ENCODE peak calls at places on chromosome 13, in eight cellular contexts. One of them, this sample, is unnamed.

GRCh38 chr13:112968910-112969691 is at the start of gene MCF2L:
- DNase-seq in neuronal stem cell: peak; percentile 38
- DNase-seq in activated T-cell treated with anti-CD3 and anti-CD28 coated beads for 1 hour: peak; percentile 47
- DNase-seq in effector memory CD4-positive, alpha-beta T cell: peak; percentile 47
- DNase-seq in EL: peak; percentile 14
- DNase-seq in neural progenitor cell: peak; percentile 68
- DNase-seq in fibroblast of pulmonary artery: peak; percentile 54
- DNase-seq in sciatic nerve: peak; percentile 43
- DNase-seq in this sample: no peak

GRCh38 chr13:50672025-50672424 is 171.5 kb downstream of the DLEU7 start:
- DNase-seq in neuronal stem cell: no peak
- DNase-seq in activated T-cell treated with anti-CD3 and anti-CD28 coated beads for 1 hour: no peak
- DNase-seq in effector memory CD4-positive, alpha-beta T cell: no peak
- DNase-seq in EL: peak; percentile 38
- DNase-seq in neural progenitor cell: no peak
- DNase-seq in fibroblast of pulmonary artery: no peak
- DNase-seq in sciatic nerve: no peak
- DNase-seq in this sample: no peak

GRCh38 chr13:74675185-74675584 is 541.0 kb upstream of the KLF12 start:
- DNase-seq in neuronal stem cell: no peak
- DNase-seq in activated T-cell treated with anti-CD3 and anti-CD28 coated beads for 1 hour: no peak
- DNase-seq in effector memory CD4-positive, alpha-beta T cell: no peak
- DNase-seq in EL: peak; percentile 27
- DNase-seq in neural progenitor cell: no peak
- DNase-seq in fibroblast of pulmonary artery: peak; percentile 10
- DNase-seq in sciatic nerve: no peak
- DNase-seq in this sample: no peak

GRCh38 chr13:28181413-28181812 is 43.1 kb downstream of the PAN3 start:
- DNase-seq in neuronal stem cell: no peak
- DNase-seq in activated T-cell treated with anti-CD3 and anti-CD28 coated beads for 1 hour: no peak
- DNase-seq in effector memory CD4-positive, alpha-beta T cell: no peak
- DNase-seq in EL: peak; percentile 89
- DNase-seq in neural progenitor cell: no peak
- DNase-seq in fibroblast of pulmonary artery: peak; percentile 40
- DNase-seq in sciatic nerve: no peak
- DNase-seq in this sample: no peak

GRCh38 chr13:31134055-31134711 is 27.5 kb downstream of the HSPH1 start:
- DNase-seq in neuronal stem cell: no peak
- DNase-seq in activated T-cell treated with anti-CD3 and anti-CD28 coated beads for 1 hour: no peak
- DNase-seq in effector memory CD4-positive, alpha-beta T cell: no peak
- DNase-seq in EL: no peak
- DNase-seq in neural progenitor cell: no peak
- DNase-seq in fibroblast of pulmonary artery: no peak
- DNase-seq in sciatic nerve: no peak
- DNase-seq in this sample: no peak

GRCh38 chr13:68927387-68928026 is 1180.1 kb upstream of the ATXN8OS start:
- DNase-seq in neuronal stem cell: peak; percentile 54
- DNase-seq in activated T-cell treated with anti-CD3 and anti-CD28 coated beads for 1 hour: no peak
- DNase-seq in effector memory CD4-positive, alpha-beta T cell: no peak
- DNase-seq in EL: no peak
- DNase-seq in neural progenitor cell: peak; percentile 83
- DNase-seq in fibroblast of pulmonary artery: no peak
- DNase-seq in sciatic nerve: no peak
- DNase-seq in this sample: no peak

GRCh38 chr13:98729526-98730057 is 22.9 kb downstream of the SLC15A1 start:
- DNase-seq in neuronal stem cell: no peak
- DNase-seq in activated T-cell treated with anti-CD3 and anti-CD28 coated beads for 1 hour: no peak
- DNase-seq in effector memory CD4-positive, alpha-beta T cell: no peak
- DNase-seq in EL: no peak
- DNase-seq in neural progenitor cell: no peak
- DNase-seq in fibroblast of pulmonary artery: no peak
- DNase-seq in sciatic nerve: no peak
- DNase-seq in this sample: no peak

GRCh38 chr13:42883771-42884170 is 102.4 kb downstream of the FAM216B start:
- DNase-seq in neuronal stem cell: peak; percentile 6
- DNase-seq in activated T-cell treated with anti-CD3 and anti-CD28 coated beads for 1 hour: no peak
- DNase-seq in effector memory CD4-positive, alpha-beta T cell: no peak
- DNase-seq in EL: peak; percentile 65
- DNase-seq in neural progenitor cell: peak; percentile 32
- DNase-seq in fibroblast of pulmonary artery: peak; percentile 79
- DNase-seq in sciatic nerve: no peak
- DNase-seq in this sample: no peak

GRCh38 chr13:97726664-97727235 is 226.7 kb upstream of the IPO5 start:
- DNase-seq in neuronal stem cell: no peak
- DNase-seq in activated T-cell treated with anti-CD3 and anti-CD28 coated beads for 1 hour: no peak
- DNase-seq in effector memory CD4-positive, alpha-beta T cell: no peak
- DNase-seq in EL: no peak
- DNase-seq in neural progenitor cell: no peak
- DNase-seq in fibroblast of pulmonary artery: peak; percentile 94
- DNase-seq in sciatic nerve: no peak
- DNase-seq in this sample: no peak

GRCh38 chr13:78759704-78760103 is 100.7 kb upstream of the OBI1 start:
- DNase-seq in neuronal stem cell: no peak
- DNase-seq in activated T-cell treated with anti-CD3 and anti-CD28 coated beads for 1 hour: no peak
- DNase-seq in effector memory CD4-positive, alpha-beta T cell: no peak
- DNase-seq in EL: no peak
- DNase-seq in neural progenitor cell: no peak
- DNase-seq in fibroblast of pulmonary artery: no peak
- DNase-seq in sciatic nerve: no peak
- DNase-seq in this sample: no peak

GRCh38 chr13:23007430-23007829 is 173.3 kb upstream of the SGCG start:
- DNase-seq in neuronal stem cell: no peak
- DNase-seq in activated T-cell treated with anti-CD3 and anti-CD28 coated beads for 1 hour: no peak
- DNase-seq in effector memory CD4-positive, alpha-beta T cell: no peak
- DNase-seq in EL: no peak
- DNase-seq in neural progenitor cell: no peak
- DNase-seq in fibroblast of pulmonary artery: no peak
- DNase-seq in sciatic nerve: no peak
- DNase-seq in this sample: no peak

GRCh38 chr13:40190656-40191100 is 475.8 kb downstream of the FOXO1 start:
- DNase-seq in neuronal stem cell: peak; percentile 57
- DNase-seq in activated T-cell treated with anti-CD3 and anti-CD28 coated beads for 1 hour: peak; percentile 50
- DNase-seq in effector memory CD4-positive, alpha-beta T cell: peak; percentile 57
- DNase-seq in EL: peak; percentile 63
- DNase-seq in neural progenitor cell: peak; percentile 75
- DNase-seq in fibroblast of pulmonary artery: peak; percentile 85
- DNase-seq in sciatic nerve: no peak
- DNase-seq in this sample: no peak

GRCh38 chr13:69107436-69107835 is 1000.2 kb upstream of the ATXN8OS start:
- DNase-seq in neuronal stem cell: no peak
- DNase-seq in activated T-cell treated with anti-CD3 and anti-CD28 coated beads for 1 hour: no peak
- DNase-seq in effector memory CD4-positive, alpha-beta T cell: no peak
- DNase-seq in EL: no peak
- DNase-seq in neural progenitor cell: no peak
- DNase-seq in fibroblast of pulmonary artery: no peak
- DNase-seq in sciatic nerve: no peak
- DNase-seq in this sample: no peak

GRCh38 chr13:111855786-111856185 is 211.2 kb upstream of the SOX1 start:
- DNase-seq in neuronal stem cell: no peak
- DNase-seq in activated T-cell treated with anti-CD3 and anti-CD28 coated beads for 1 hour: no peak
- DNase-seq in effector memory CD4-positive, alpha-beta T cell: no peak
- DNase-seq in EL: no peak
- DNase-seq in neural progenitor cell: no peak
- DNase-seq in fibroblast of pulmonary artery: no peak
- DNase-seq in sciatic nerve: no peak
- DNase-seq in this sample: no peak

GRCh38 chr13:40485611-40486517 is 180.6 kb downstream of the FOXO1 start:
- DNase-seq in neuronal stem cell: no peak
- DNase-seq in activated T-cell treated with anti-CD3 and anti-CD28 coated beads for 1 hour: peak; percentile 41
- DNase-seq in effector memory CD4-positive, alpha-beta T cell: peak; percentile 55
- DNase-seq in EL: no peak
- DNase-seq in neural progenitor cell: peak; percentile 13
- DNase-seq in fibroblast of pulmonary artery: no peak
- DNase-seq in sciatic nerve: no peak
- DNase-seq in this sample: no peak

GRCh38 chr13:26325876-26326275 is 71.9 kb downstream of the CDK8 start:
- DNase-seq in neuronal stem cell: no peak
- DNase-seq in activated T-cell treated with anti-CD3 and anti-CD28 coated beads for 1 hour: no peak
- DNase-seq in effector memory CD4-positive, alpha-beta T cell: no peak
- DNase-seq in EL: no peak
- DNase-seq in neural progenitor cell: no peak
- DNase-seq in fibroblast of pulmonary artery: peak; percentile 10
- DNase-seq in sciatic nerve: no peak
- DNase-seq in this sample: no peak

GRCh38 chr13:74794147-74794546 is 659.9 kb upstream of the KLF12 start:
- DNase-seq in neuronal stem cell: no peak
- DNase-seq in activated T-cell treated with anti-CD3 and anti-CD28 coated beads for 1 hour: no peak
- DNase-seq in effector memory CD4-positive, alpha-beta T cell: no peak
- DNase-seq in EL: no peak
- DNase-seq in neural progenitor cell: no peak
- DNase-seq in fibroblast of pulmonary artery: no peak
- DNase-seq in sciatic nerve: no peak
- DNase-seq in this sample: no peak

GRCh38 chr13:20815469-20815868 is 41.7 kb upstream of the EEF1AKMT1 start:
- DNase-seq in neuronal stem cell: no peak
- DNase-seq in activated T-cell treated with anti-CD3 and anti-CD28 coated beads for 1 hour: no peak
- DNase-seq in effector memory CD4-positive, alpha-beta T cell: no peak
- DNase-seq in EL: peak; percentile 41
- DNase-seq in neural progenitor cell: no peak
- DNase-seq in fibroblast of pulmonary artery: no peak
- DNase-seq in sciatic nerve: no peak
- DNase-seq in this sample: no peak

GRCh38 chr13:82010780-82011179 is 1669.9 kb upstream of the SPRY2 start:
- DNase-seq in neuronal stem cell: no peak
- DNase-seq in activated T-cell treated with anti-CD3 and anti-CD28 coated beads for 1 hour: no peak
- DNase-seq in effector memory CD4-positive, alpha-beta T cell: no peak
- DNase-seq in EL: no peak
- DNase-seq in neural progenitor cell: no peak
- DNase-seq in fibroblast of pulmonary artery: peak; percentile 6
- DNase-seq in sciatic nerve: no peak
- DNase-seq in this sample: no peak

GRCh38 chr13:113552079-113552478 is 32.5 kb upstream of the TFDP1 start:
- DNase-seq in neuronal stem cell: no peak
- DNase-seq in activated T-cell treated with anti-CD3 and anti-CD28 coated beads for 1 hour: no peak
- DNase-seq in effector memory CD4-positive, alpha-beta T cell: no peak
- DNase-seq in EL: no peak
- DNase-seq in neural progenitor cell: no peak
- DNase-seq in fibroblast of pulmonary artery: no peak
- DNase-seq in sciatic nerve: no peak
- DNase-seq in this sample: no peak

GRCh38 chr13:87851395-87851794 is 180.2 kb downstream of the SLITRK5 start:
- DNase-seq in neuronal stem cell: no peak
- DNase-seq in activated T-cell treated with anti-CD3 and anti-CD28 coated beads for 1 hour: no peak
- DNase-seq in effector memory CD4-positive, alpha-beta T cell: no peak
- DNase-seq in EL: no peak
- DNase-seq in neural progenitor cell: no peak
- DNase-seq in fibroblast of pulmonary artery: no peak
- DNase-seq in sciatic nerve: no peak
- DNase-seq in this sample: no peak

This sample was measured in NCI-H1436 treated with DMSO at 0.1 percent for 48 hours.